ENCODE peak calls at places on chromosomes 1 and 21, in eight cellular contexts. M is AML-193, W is NCI-H69, V is mucosa of gallbladder, S is ELR, I is neuronal stem cell, Y is NCI-H2029, G is M059J. D is an unnamed sample.

GRCh38 chr1:163290025-163290610 is 31.6 kb upstream of the NUF2 start:
- DNase-seq in M (no peak), Y (peak; percentile 43), I (no peak), V (peak; percentile 40), G (peak; percentile 4), W (peak; percentile 97), S (no peak), D (no peak)

GRCh38 chr1:89578151-89578550 is 53.5 kb downstream of the LRRC8B start:
- DNase-seq in W (no peak), V (no peak), M (no peak), G (no peak), Y (no peak), I (no peak), S (no peak), D (no peak)

GRCh38 chr1:24120965-24121364 is 9.0 kb upstream of the MYOM3 start:
- DNase-seq in W (no peak), Y (no peak), V (no peak), S (no peak), G (no peak), I (no peak), M (no peak), D (no peak)

GRCh38 chr1:22261580-22261979 is 118.7 kb upstream of the WNT4 start:
- DNase-seq in I (no peak), G (no peak), M (no peak), V (no peak), S (no peak), Y (no peak), W (peak; percentile 34), D (no peak)

GRCh38 chr1:76294470-76295194 is 220.1 kb downstream of the ST6GALNAC3 start:
- DNase-seq in W (peak; percentile 59), I (no peak), S (no peak), G (no peak), V (no peak), M (no peak), Y (no peak), D (no peak)

GRCh38 chr1:114080511-114081144 is 73.0 kb downstream of the SYT6 start:
- DNase-seq in S (no peak), I (no peak), Y (no peak), V (no peak), G (no peak), M (no peak), W (no peak), D (no peak)

GRCh38 chr21:26116456-26117011 is 54.0 kb downstream of the APP start:
- DNase-seq in I (no peak), Y (no peak), W (peak; percentile 58), M (no peak), S (no peak), G (peak; percentile 29), V (no peak), D (no peak)

GRCh38 chr21:45749974-45750373 is 106.4 kb downstream of the PCBP3 start:
- DNase-seq in I (no peak), V (no peak), S (no peak), W (no peak), M (no peak), Y (no peak), G (no peak), D (no peak)

GRCh38 chr21:36700961-36701911 is 2.3 kb downstream of the SIM2 start:
- DNase-seq in S (no peak), W (no peak), I (peak; percentile 54), V (no peak), G (no peak), M (no peak), Y (no peak), D (no peak)

GRCh38 chr1:25863486-25864262 is 4.4 kb upstream of the AUNIP start:
- DNase-seq in V (no peak), I (no peak), M (no peak), W (no peak), G (no peak), S (no peak), Y (no peak), D (no peak)

GRCh38 chr1:164263540-164263939 is 295.4 kb upstream of the PBX1 start:
- DNase-seq in Y (no peak), M (no peak), I (no peak), G (peak; percentile 5), W (no peak), V (no peak), S (no peak), D (no peak)

GRCh38 chr1:7432102-7432895 is 338.8 kb upstream of the VAMP3 start:
- DNase-seq in M (no peak), I (no peak), W (no peak), V (no peak), Y (no peak), G (no peak), S (no peak), D (no peak)

GRCh38 chr21:27649323-27649722 is 682.4 kb upstream of the ADAMTS5 start:
- DNase-seq in G (peak; percentile 85), Y (no peak), S (peak; percentile 94), I (no peak), V (no peak), W (no peak), M (no peak), D (no peak)

GRCh38 chr1:1305300-1306069 is 2.2 kb downstream of the ACAP3 start:
- DNase-seq in V (peak; percentile 51), S (peak; percentile 86), G (peak; percentile 70), M (peak; percentile 42), I (no peak), W (peak; percentile 71), Y (no peak), D (peak; percentile 43)

GRCh38 chr1:47582891-47583608 is 145.2 kb downstream of the FOXD2 start:
- DNase-seq in Y (no peak), S (peak; percentile 50), M (no peak), V (no peak), W (no peak), I (no peak), G (peak; percentile 38), D (no peak)

GRCh38 chr1:7932524-7933149 is 8.0 kb downstream of the TNFRSF9 start:
- DNase-seq in W (peak; percentile 27), V (no peak), Y (no peak), M (no peak), I (no peak), S (no peak), G (no peak), D (no peak)

D was measured in effector CD8-positive, alpha-beta T cell.